ENCODE peak calls at places on chromosome X, in ten cellular contexts. H, A, R, X, S, D, F, V, P and T are unnamed samples.

GRCh38 chrX:19875051-19875432 is 12.4 kb downstream of the SH3KBP1 start:
- DNase-seq in P (no peak), X (no peak), D (no peak), H (no peak), S (no peak), F (peak), V (no peak), R (no peak), A (no peak), T (no peak)

GRCh38 chrX:41960142-41960541 is 36.8 kb upstream of the CASK start:
- DNase-seq in V (no peak), A (no peak), H (no peak), S (no peak), D (no peak), R (no peak), X (peak), P (no peak), F (no peak), T (no peak)

GRCh38 chrX:24728530-24728929 is 34.8 kb downstream of the POLA1 start:
- DNase-seq in H (no peak), S (no peak), R (no peak), D (no peak), V (no peak), F (no peak), P (no peak), A (no peak), X (no peak), T (no peak)

GRCh38 chrX:19698125-19698524 is 182.8 kb upstream of the MAP3K15 start:
- DNase-seq in H (no peak), R (no peak), P (no peak), X (no peak), S (no peak), D (peak), V (no peak), A (no peak), F (no peak), T (peak)

GRCh38 chrX:153445856-153446635 is at the start of gene TREX2:
- DNase-seq in S (no peak), X (no peak), A (no peak), D (no peak), H (no peak), V (no peak), R (peak), P (no peak), F (no peak), T (no peak)

GRCh38 chrX:7444967-7445366 is 297.0 kb upstream of the PUDP start:
- DNase-seq in P (no peak), F (no peak), A (no peak), V (no peak), D (no peak), X (no peak), R (no peak), S (no peak), H (no peak), T (no peak)

GRCh38 chrX:19344207-19344534 is 444 bp downstream of the PDHA1 start:
- DNase-seq in F (no peak), S (no peak), A (no peak), V (peak), D (no peak), H (no peak), R (no peak), X (no peak), P (no peak), T (no peak)

GRCh38 chrX:130658310-130658709 is 244.7 kb downstream of the ENOX2 start:
- DNase-seq in S (no peak), X (no peak), F (no peak), P (no peak), V (no peak), A (no peak), H (no peak), D (no peak), R (no peak), T (no peak)

GRCh38 chrX:135535077-135535630 is 14.7 kb downstream of the INTS6L start:
- DNase-seq in V (no peak), S (no peak), P (no peak), X (no peak), H (no peak), R (no peak), F (no peak), A (no peak), D (no peak), T (no peak)

GRCh38 chrX:9153299-9153698 is 119.4 kb upstream of the FAM9B start:
- DNase-seq in D (peak), P (no peak), H (no peak), S (no peak), A (peak), V (no peak), X (no peak), F (no peak), R (no peak), T (peak)

GRCh38 chrX:26822448-26822847 is 606.5 kb downstream of the MAGEB5 start:
- DNase-seq in S (no peak), A (no peak), P (no peak), V (no peak), H (no peak), F (no peak), X (no peak), D (no peak), R (no peak), T (no peak)

GRCh38 chrX:118637997-118638396 is 89.4 kb upstream of the IL13RA1 start:
- DNase-seq in X (no peak), V (no peak), A (no peak), H (no peak), F (no peak), R (no peak), D (peak), S (no peak), P (no peak), T (no peak)

GRCh38 chrX:46912673-46913491 is 661 bp downstream of the JADE3 start:
- DNase-seq in H (peak), S (no peak), A (peak), R (peak), V (no peak), F (peak), P (peak), X (peak), D (peak), T (peak)

GRCh38 chrX:276588-277171 is 4.5 kb upstream of the PLCXD1 start:
- DNase-seq in H (no peak), F (peak), R (peak), A (no peak), D (peak), P (peak), V (no peak), X (no peak), S (no peak), T (no peak)

GRCh38 chrX:52576946-52577345 is 60.1 kb upstream of the XAGE1B start:
- DNase-seq in F (no peak), A (no peak), V (no peak), S (no peak), D (no peak), P (no peak), R (no peak), H (no peak), X (no peak), T (no peak)

GRCh38 chrX:114599305-114599704 is 15.4 kb downstream of the HTR2C start:
- DNase-seq in P (no peak), D (no peak), H (no peak), V (no peak), X (no peak), S (no peak), R (no peak), A (no peak), F (no peak), T (no peak)

GRCh38 chrX:54482839-54483593 is 13.0 kb downstream of the FGD1 start:
- DNase-seq in F (no peak), S (no peak), P (no peak), R (peak), D (no peak), H (no peak), X (no peak), A (no peak), V (no peak), T (no peak)

GRCh38 chrX:44675364-44676024 is 132.8 kb upstream of the FUNDC1 start:
- DNase-seq in R (no peak), X (no peak), P (no peak), S (no peak), F (no peak), D (peak), H (no peak), V (no peak), A (no peak), T (peak)

GRCh38 chrX:48711929-48712505 is 15.5 kb downstream of the SUV39H1 start:
- DNase-seq in V (no peak), X (no peak), H (no peak), S (no peak), R (no peak), D (no peak), P (no peak), F (no peak), A (no peak), T (no peak)

GRCh38 chrX:123983240-123983639 is 21.7 kb downstream of the STAG2 start:
- DNase-seq in A (no peak), D (no peak), V (no peak), F (no peak), X (no peak), R (no peak), P (no peak), H (no peak), S (no peak), T (no peak)

GRCh38 chrX:56222473-56223000 is 9.6 kb upstream of the KLF8 start:
- DNase-seq in F (no peak), S (no peak), V (no peak), X (no peak), H (no peak), P (no peak), R (no peak), D (no peak), A (no peak), T (no peak)

GRCh38 chrX:115690554-115691216 is 129.7 kb downstream of the PLS3 start:
- DNase-seq in F (peak), S (no peak), D (peak), H (peak), V (peak), P (peak), A (no peak), R (peak), X (peak), T (peak)

GRCh38 chrX:2650865-2651264 is 40.2 kb upstream of the CD99 start:
- DNase-seq in F (no peak), D (peak), A (no peak), S (no peak), P (no peak), H (no peak), R (no peak), V (no peak), X (no peak), T (no peak)

GRCh38 chrX:13669246-13669689 is 16.3 kb downstream of the TCEANC start:
- DNase-seq in S (no peak), R (no peak), D (peak), H (no peak), V (peak), A (no peak), F (no peak), P (peak), X (no peak), T (peak)

GRCh38 chrX:27548624-27549023 is 41.5 kb upstream of the DCAF8L2 start:
- DNase-seq in D (no peak), A (no peak), F (no peak), S (no peak), X (no peak), P (no peak), R (no peak), H (no peak), V (no peak), T (no peak)

GRCh38 chrX:7170903-7171302 is 22.9 kb upstream of the PUDP start:
- DNase-seq in H (no peak), A (no peak), F (peak), P (peak), R (no peak), V (no peak), X (peak), D (peak), S (no peak), T (no peak)

GRCh38 chrX:45164021-45164621 is 36.6 kb downstream of the DIPK2B start:
- DNase-seq in X (no peak), P (no peak), S (no peak), H (no peak), D (peak), R (no peak), A (no peak), F (no peak), V (no peak), T (no peak)

GRCh38 chrX:153669174-153669890 is 4.3 kb downstream of the PNCK start:
- DNase-seq in D (no peak), S (peak), X (peak), R (peak), A (no peak), P (peak), H (no peak), F (peak), V (no peak), T (no peak)

GRCh38 chrX:31036895-31037294 is 34.9 kb downstream of the FTHL17 start:
- DNase-seq in F (peak), H (no peak), V (no peak), A (no peak), X (peak), S (no peak), D (peak), P (no peak), R (no peak), T (peak)

GRCh38 chrX:41542151-41542935 is 95.2 kb downstream of the NYX start:
- DNase-seq in A (no peak), V (no peak), P (no peak), S (no peak), R (no peak), X (no peak), H (no peak), D (no peak), F (no peak), T (peak)

GRCh38 chrX:33211356-33212254 is at the start of gene DMD:
- DNase-seq in R (peak), V (no peak), H (peak), S (no peak), A (no peak), X (no peak), D (peak), P (no peak), F (no peak), T (peak)

GRCh38 chrX:53284684-53285447 is 3.5 kb upstream of the IQSEC2 start:
- DNase-seq in X (peak), R (peak), F (peak), A (no peak), P (peak), D (peak), V (no peak), H (peak), S (no peak), T (peak)

GRCh38 chrX:125436855-125437254 is 117.2 kb downstream of the TEX13C start:
- DNase-seq in V (no peak), D (peak), S (no peak), X (no peak), R (no peak), F (peak), H (no peak), A (no peak), P (no peak), T (peak)